ENCODE peak calls at places on chromosomes 6 and 20, in eight cellular contexts. K, H, U, G, Y, E, J and R are unnamed samples. For H3K27me3 and H3K4me1, the result is how much of the 10 kb centered on the place peaks cover.

GRCh38 chr6:148251891-148252290 is 90.7 kb upstream of the SASH1 start:
- DNase-seq in H (no peak), J (no peak), Y (no peak), K (no peak), G (no peak), U (no peak), E (no peak), R (no peak)

GRCh38 chr6:37625591-37626374 is 71.9 kb downstream of the MDGA1 start:
- DNase-seq in J (no peak), G (no peak), E (no peak), Y (no peak), U (no peak), K (no peak), H (no peak), R (no peak)

GRCh38 chr6:125995972-125996580 is 9.7 kb downstream of the TRMT11 start:
- DNase-seq in Y (peak), K (peak), U (peak), H (peak), E (peak), J (peak), G (peak), R (no peak)

GRCh38 chr6:47000842-47001241 is 41.3 kb downstream of the ADGRF1 start:
- DNase-seq in H (no peak), J (peak), Y (no peak), K (peak), G (no peak), U (no peak), E (no peak), R (no peak)

GRCh38 chr6:44456070-44456965 is 68.8 kb downstream of the CDC5L start:
- DNase-seq in K (peak), H (no peak), E (no peak), G (peak), Y (no peak), U (no peak), J (peak), R (no peak)

GRCh38 chr6:135853986-135854385 is 2.5 kb downstream of the PDE7B start:
- DNase-seq in K (peak), E (no peak), J (peak), H (no peak), Y (no peak), U (no peak), G (no peak), R (no peak)

GRCh38 chr6:82040405-82041221 is 206.9 kb downstream of the IBTK start:
- DNase-seq in Y (peak), H (no peak), G (peak), E (no peak), J (peak), K (peak), U (no peak), R (peak)

GRCh38 chr6:30743099-30744053 is 889 bp upstream of the FLOT1 start:
- DNase-seq in J (no peak), K (no peak), E (peak), G (peak), U (peak), Y (no peak), H (no peak), R (no peak)

GRCh38 chr20:33475381-33476160 is 14.3 kb upstream of the CBFA2T2 start:
- DNase-seq in E (no peak), K (no peak), Y (no peak), U (no peak), J (no peak), G (no peak), H (no peak), R (no peak)

GRCh38 chr20:967796-968742 is 34.0 kb downstream of the RSPO4 start:
- DNase-seq in G (no peak), E (no peak), Y (no peak), J (peak), H (no peak), K (peak), U (no peak), R (no peak)

GRCh38 chr6:34152806-34153565 is 7.1 kb upstream of the GRM4 start:
- DNase-seq in E (no peak), K (no peak), J (no peak), U (no peak), Y (no peak), H (peak), G (no peak), R (no peak)

GRCh38 chr6:169048806-169049205 is 204.8 kb downstream of the THBS2 start:
- DNase-seq in H (no peak), G (no peak), U (no peak), E (no peak), Y (no peak), J (no peak), K (no peak), R (no peak)

GRCh38 chr6:90216081-90216977 is 80.3 kb downstream of the BACH2 start:
- DNase-seq in U (no peak), G (peak), J (peak), Y (no peak), H (no peak), K (peak), E (peak), R (peak)

GRCh38 chr6:108263371-108263770 is 2.5 kb upstream of the SNX3 start:
- DNase-seq in U (no peak), J (no peak), G (no peak), K (no peak), H (no peak), Y (no peak), E (no peak), R (no peak)

GRCh38 chr6:66210964-66211363 is 503.9 kb upstream of the EYS start:
- DNase-seq in J (no peak), K (no peak), U (no peak), G (no peak), Y (no peak), E (no peak), H (no peak), R (no peak)

GRCh38 chr20:57130160-57130772 is 136.2 kb downstream of the BMP7 start:
- DNase-seq in G (no peak), Y (no peak), J (no peak), U (no peak), K (no peak), E (no peak), H (no peak), R (no peak)

GRCh38 chr6:35318200-35318844 is 20.7 kb downstream of the DEF6 start:
- DNase-seq in K (peak), H (no peak), Y (peak), J (peak), U (peak), G (peak), E (peak), R (peak)

GRCh38 chr6:32807020-32807580 is 9.7 kb downstream of the HLA-DOB start:
- DNase-seq in G (no peak), H (no peak), E (no peak), U (no peak), Y (no peak), J (no peak), K (no peak), R (no peak)

GRCh38 chr20:63536241-63536977 is 767 bp downstream of the PTK6 start:
- DNase-seq in H (peak), J (no peak), Y (no peak), U (no peak), E (no peak), K (no peak), G (peak), R (no peak)

GRCh38 chr6:163354779-163355431 is 59.6 kb upstream of the QKI start:
- DNase-seq in Y (peak), H (no peak), E (peak), J (peak), U (peak), G (peak), K (peak), R (peak)

GRCh38 chr20:20946122-20946759 is 159.9 kb downstream of the LINC00237 start:
- DNase-seq in K (peak), G (no peak), J (no peak), U (no peak), H (no peak), Y (no peak), E (no peak), R (no peak)
- H3K27me3 ChIP-seq in K (under half), G (under half), J (under half), U (under half), H (under half), Y (under half), E (under half), R (under half)

DNA sequence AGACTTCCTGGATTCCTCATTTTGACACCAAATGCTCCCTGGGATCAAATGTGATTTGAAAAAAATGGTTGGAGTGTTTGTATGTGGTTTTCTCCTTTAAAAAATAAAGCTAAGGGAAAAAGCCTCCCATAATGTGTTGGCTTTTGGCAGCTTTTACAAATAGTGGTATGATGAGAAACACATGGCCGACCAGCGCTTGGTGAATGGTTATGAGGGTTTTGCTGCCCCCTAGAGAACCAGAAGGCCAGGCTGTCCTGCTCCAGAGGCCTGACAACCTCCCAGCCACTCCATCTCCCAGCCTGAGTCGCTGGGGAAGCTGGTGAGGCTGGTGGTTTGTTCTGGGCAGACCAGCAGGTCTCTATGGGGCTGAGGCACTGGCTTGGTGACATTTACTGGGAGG is 69.3 kb downstream of the CLIC5 start:
- DNase-seq in Y (peak), H (no peak), U (peak), E (no peak), K (peak), J (peak), G (peak), R (peak)
- TF ChIP-seq CTCF in Y (peak), H (no peak), U (peak), E (peak), K (peak), J (peak), G (no peak), R (no peak)

GRCh38 chr6:17962436-17963031 is 24.9 kb downstream of the KIF13A start:
- DNase-seq in G (peak), E (peak), U (peak), H (peak), J (peak), K (peak), Y (peak), R (peak)

GRCh38 chr6:17959317-17959716 is 28.1 kb downstream of the KIF13A start:
- DNase-seq in G (no peak), K (no peak), E (no peak), H (no peak), J (no peak), U (no peak), Y (no peak), R (no peak)

GRCh38 chr6:17957904-17958303 is 29.5 kb downstream of the KIF13A start:
- DNase-seq in E (no peak), K (no peak), H (no peak), J (no peak), Y (no peak), U (no peak), G (no peak), R (no peak)

DNA sequence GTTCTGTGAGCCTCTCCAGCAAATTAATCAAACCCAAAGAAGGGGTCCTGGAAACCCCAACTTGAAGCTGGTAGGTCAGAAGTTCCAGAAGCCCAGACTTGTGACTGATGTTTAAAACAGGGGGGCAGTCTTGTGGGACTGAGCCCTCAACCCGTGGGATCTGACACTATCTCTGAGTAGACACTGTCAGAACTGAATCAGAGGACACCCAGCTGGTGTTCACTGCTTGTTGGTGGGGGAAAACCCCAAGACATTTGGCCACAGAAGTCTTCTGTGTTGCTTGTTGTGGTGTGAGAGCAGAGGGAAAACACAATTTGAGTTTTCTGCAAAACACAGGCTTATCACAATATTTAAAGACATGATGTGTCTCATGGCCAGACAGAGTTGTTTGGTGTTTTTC is 29.9 kb downstream of the KIF13A start:
- DNase-seq in U (no peak), H (no peak), G (no peak), E (no peak), Y (no peak), J (peak), K (peak), R (no peak)
- H3K4me1 ChIP-seq in U (half or more), H (under half), G (under half), E (under half), Y (half or more), J (under half), K (under half), R (under half)

GRCh38 chr6:137488736-137489409 is 5.3 kb downstream of the OLIG3 start:
- DNase-seq in H (no peak), J (no peak), U (no peak), G (no peak), E (peak), K (no peak), Y (no peak), R (no peak)

GRCh38 chr6:137486388-137486787 is 7.8 kb downstream of the OLIG3 start:
- DNase-seq in G (no peak), U (no peak), J (no peak), K (no peak), Y (no peak), E (no peak), H (no peak), R (no peak)

GRCh38 chr6:137489410-137490371 is 4.5 kb downstream of the OLIG3 start:
- DNase-seq in Y (no peak), K (no peak), J (no peak), E (peak), H (no peak), G (no peak), U (no peak), R (no peak)

GRCh38 chr6:137487947-137488735 is 6.1 kb downstream of the OLIG3 start:
- DNase-seq in G (no peak), J (no peak), K (no peak), U (no peak), E (no peak), Y (no peak), H (no peak), R (no peak)

DNA sequence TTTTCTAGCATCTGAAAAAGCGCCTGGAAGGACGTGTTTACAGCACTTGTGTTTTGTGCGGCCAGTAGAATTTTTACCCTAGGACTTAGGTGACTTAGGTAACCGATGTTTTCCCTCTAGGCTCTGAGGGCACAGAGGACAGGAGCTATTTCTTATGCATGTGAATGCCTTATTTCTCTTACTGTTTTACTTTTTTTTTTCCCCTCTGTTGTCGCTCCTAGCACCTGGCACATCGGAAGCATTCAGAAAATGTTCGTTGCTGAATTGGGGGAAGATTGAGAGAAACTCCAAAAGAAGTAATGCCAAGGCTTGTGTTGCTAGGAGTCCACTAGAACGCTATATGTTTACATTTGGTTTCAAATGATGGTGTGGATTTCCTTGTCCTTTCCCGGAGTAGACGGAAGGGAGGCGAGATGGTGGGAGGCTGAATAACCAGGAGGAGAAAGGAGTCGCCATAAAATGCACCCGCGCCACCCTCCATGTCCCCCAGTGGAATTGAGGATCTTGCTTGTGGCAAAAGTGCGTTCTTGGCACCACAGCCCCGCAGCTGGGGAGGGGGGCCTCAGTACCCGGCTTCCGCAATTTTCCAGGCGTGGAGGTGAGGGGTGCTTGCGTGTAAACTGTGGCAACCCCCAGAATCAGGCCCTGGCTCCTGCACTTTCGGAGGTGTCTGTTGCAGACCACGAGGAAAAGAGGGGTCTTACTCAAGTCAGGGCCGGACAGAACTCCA is 6.8 kb downstream of the OLIG3 start:
- DNase-seq in K (no peak), E (no peak), J (no peak), H (no peak), G (no peak), Y (no peak), U (no peak), R (no peak)
- H3K27me3 ChIP-seq in K (half or more), E (half or more), J (half or more), H (half or more), G (under half), Y (half or more), U (under half), R (half or more)

GRCh38 chr20:48788486-48789072 is 39.2 kb downstream of the PREX1 start:
- DNase-seq in H (no peak), J (no peak), G (no peak), E (no peak), U (no peak), Y (no peak), K (no peak), R (no peak)

GRCh38 chr20:48789781-48790544 is 37.8 kb downstream of the PREX1 start:
- DNase-seq in G (no peak), U (no peak), H (no peak), E (no peak), Y (no peak), K (no peak), J (no peak), R (no peak)

GRCh38 chr20:48791666-48792071 is 36.1 kb downstream of the PREX1 start:
- DNase-seq in Y (no peak), H (no peak), E (no peak), G (peak), J (peak), K (peak), U (no peak), R (no peak)

GRCh38 chr20:48789185-48789668 is 38.6 kb downstream of the PREX1 start:
- DNase-seq in G (peak), H (no peak), Y (no peak), E (no peak), K (no peak), U (no peak), J (no peak), R (no peak)

DNA sequence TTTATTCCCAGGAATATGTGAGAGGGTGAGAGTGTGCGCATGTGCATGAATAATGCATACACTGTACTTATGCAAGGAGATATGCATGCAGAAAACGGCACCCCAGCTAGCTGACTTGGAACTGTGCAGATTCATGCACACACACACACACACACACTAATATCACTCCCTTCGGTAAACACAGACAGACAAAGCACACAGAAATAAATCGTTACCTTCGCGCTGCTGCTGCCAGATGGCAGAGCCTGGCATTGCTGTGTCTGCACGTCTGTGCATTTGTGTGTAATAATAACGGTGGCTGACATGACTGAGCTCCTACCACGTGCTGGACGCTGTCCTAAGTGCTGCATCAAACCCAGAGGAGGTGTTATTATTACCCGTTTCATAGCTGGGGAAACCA is 36.8 kb downstream of the PREX1 start:
- DNase-seq in J (peak), K (peak), H (no peak), G (peak), Y (no peak), U (no peak), E (no peak), R (no peak)
- TF ChIP-seq CTCF in J (no peak), K (no peak), H (peak), G (no peak), Y (no peak), U (no peak), E (no peak), R (no peak)